ENCODE peak calls at places on chromosomes 4 and X, in five cellular contexts. Z is T-helper 17 cell, Y is heart right ventricle, J is MG63, W is astrocyte. A is an unnamed sample.

GRCh38 chrX:117510453-117510852 is 606.2 kb downstream of the KLHL13 start:
- DNase-seq in Z (no peak), Y (no peak), J (no peak), W (no peak), A (peak; percentile 8)

GRCh38 chr4:5976921-5977320 is 41.3 kb downstream of the C4orf50 start:
- DNase-seq in Z (no peak), Y (no peak), J (no peak), W (no peak), A (no peak)

GRCh38 chr4:150682126-150682525 is 100.2 kb downstream of the MAB21L2 start:
- DNase-seq in Z (no peak), Y (no peak), J (no peak), W (no peak), A (no peak)

GRCh38 chrX:125003746-125004446 is 315.8 kb upstream of the TEX13C start:
- DNase-seq in Z (no peak), Y (no peak), J (no peak), W (no peak), A (no peak)

GRCh38 chrX:64204701-64205440 is 637 bp downstream of the AMER1 start:
- DNase-seq in Z (peak; percentile 11), Y (peak; percentile 37), J (peak; percentile 64), W (peak; percentile 17), A (peak; percentile 45)

GRCh38 chrX:5708209-5708608 is 520.5 kb downstream of the NLGN4X start:
- DNase-seq in Z (no peak), Y (no peak), J (no peak), W (peak; percentile 74), A (no peak)

GRCh38 chrX:68754406-68754805 is 74.4 kb upstream of the EFNB1 start:
- DNase-seq in Z (no peak), Y (no peak), J (no peak), W (no peak), A (no peak)

GRCh38 chrX:72676465-72676864 is 37.6 kb downstream of the PHKA1 start:
- DNase-seq in Z (no peak), Y (no peak), J (no peak), W (no peak), A (no peak)

GRCh38 chr4:140666889-140667614 is 89.1 kb downstream of the TBC1D9 start:
- DNase-seq in Z (no peak), Y (no peak), J (no peak), W (no peak), A (no peak)

GRCh38 chr4:1459081-1459480 is 52.8 kb upstream of the NKX1-1 start:
- DNase-seq in Z (no peak), Y (no peak), J (no peak), W (no peak), A (no peak)

GRCh38 chrX:53074987-53075386 is 7.2 kb upstream of the TSPYL2 start:
- DNase-seq in Z (no peak), Y (no peak), J (no peak), W (no peak), A (no peak)

GRCh38 chr4:123785515-123785914 is 388.9 kb downstream of the SPRY1 start:
- DNase-seq in Z (no peak), Y (peak; percentile 24), J (peak; percentile 96), W (peak; percentile 99), A (no peak)

GRCh38 chr4:115110191-115111166 is 2.9 kb downstream of the NDST4 start:
- DNase-seq in Z (no peak), Y (no peak), J (no peak), W (no peak), A (no peak)

GRCh38 chrX:13689519-13690211 is 737 bp downstream of the RAB9A start:
- DNase-seq in Z (no peak), Y (no peak), J (no peak), W (peak; percentile 14), A (no peak)

GRCh38 chr4:8023696-8024033 is 84.0 kb upstream of the AFAP1 start:
- DNase-seq in Z (no peak), Y (no peak), J (no peak), W (no peak), A (no peak)

GRCh38 chr4:95289028-95289634 is 259.6 kb downstream of the UNC5C start:
- DNase-seq in Z (no peak), Y (no peak), J (no peak), W (peak; percentile 64), A (no peak)

GRCh38 chr4:73434311-73434710 is 1.7 kb upstream of the AFP start:
- DNase-seq in Z (no peak), Y (no peak), J (no peak), W (no peak), A (no peak)

GRCh38 chrX:8042304-8042703 is 115.1 kb upstream of the PNPLA4 start:
- DNase-seq in Z (no peak), Y (no peak), J (no peak), W (no peak), A (no peak)

GRCh38 chrX:143940119-143940518 is 56.2 kb downstream of the UBE2NL start:
- DNase-seq in Z (no peak), Y (no peak), J (no peak), W (no peak), A (no peak)

GRCh38 chr4:41549469-41549868 is 11.5 kb downstream of the LIMCH1 start:
- DNase-seq in Z (no peak), Y (no peak), J (no peak), W (no peak), A (no peak)

GRCh38 chr4:114813961-114814360 is 215.4 kb downstream of the UGT8 start:
- DNase-seq in Z (no peak), Y (no peak), J (no peak), W (no peak), A (no peak)

GRCh38 chrX:131955099-131955777 is 67.9 kb upstream of the STK26 start:
- DNase-seq in Z (no peak), Y (no peak), J (no peak), W (no peak), A (no peak)

GRCh38 chrX:56026816-56027215 is 205.3 kb upstream of the KLF8 start:
- DNase-seq in Z (no peak), Y (no peak), J (no peak), W (no peak), A (no peak)

GRCh38 chr4:112852586-112852985 is 196.9 kb upstream of the ANK2 start:
- DNase-seq in Z (no peak), Y (no peak), J (no peak), W (no peak), A (no peak)

GRCh38 chr4:47913328-47913727 is 1.1 kb downstream of the NFXL1 start:
- DNase-seq in Z (no peak), Y (no peak), J (no peak), W (peak; percentile 52), A (no peak)

GRCh38 chr4:142607976-142608375 is 238.1 kb downstream of the INPP4B start:
- DNase-seq in Z (no peak), Y (no peak), J (no peak), W (no peak), A (no peak)

GRCh38 chr4:1105662-1106061 is 7.7 kb downstream of the RNF212 start:
- DNase-seq in Z (no peak), Y (no peak), J (no peak), W (no peak), A (no peak)

GRCh38 chrX:46502848-46503247 is 42.4 kb downstream of the ZNF674 start:
- DNase-seq in Z (no peak), Y (no peak), J (no peak), W (no peak), A (no peak)

DNA sequence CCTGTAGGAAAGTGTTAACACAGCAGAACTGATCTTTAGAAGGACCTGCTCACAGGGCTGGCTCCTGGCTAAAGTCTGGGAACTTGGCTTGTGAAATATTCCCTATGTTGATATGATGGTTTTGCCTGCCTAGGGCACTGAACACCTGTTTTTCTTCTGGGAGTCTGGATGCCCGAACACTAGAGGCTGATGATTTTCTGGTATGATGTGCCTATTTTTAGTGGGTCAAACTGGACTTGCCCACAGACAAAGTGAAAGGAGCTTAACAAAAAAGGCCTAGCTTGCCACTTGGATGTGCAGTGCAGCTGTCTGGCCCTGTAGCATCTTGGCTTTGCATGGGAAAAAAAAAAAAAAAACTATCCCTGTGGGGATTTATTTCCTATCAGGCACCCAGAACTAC is 39.1 kb downstream of the ZNF674 start:
- DNase-seq in Z (no peak), Y (no peak), J (no peak), W (no peak), A (no peak)
- H3K9me3 ChIP-seq in Z (no peaks in the 10 kb centered on the region), Y (no peaks in the 10 kb centered on the region), J (peaks cover 3% of the 10 kb centered on the region), W (peaks cover 6% of the 10 kb centered on the region), A (no peaks in the 10 kb centered on the region)

GRCh38 chr4:66609014-66609413 is 936.3 kb downstream of the CENPC start:
- DNase-seq in Z (no peak), Y (no peak), J (no peak), W (no peak), A (no peak)

DNA sequence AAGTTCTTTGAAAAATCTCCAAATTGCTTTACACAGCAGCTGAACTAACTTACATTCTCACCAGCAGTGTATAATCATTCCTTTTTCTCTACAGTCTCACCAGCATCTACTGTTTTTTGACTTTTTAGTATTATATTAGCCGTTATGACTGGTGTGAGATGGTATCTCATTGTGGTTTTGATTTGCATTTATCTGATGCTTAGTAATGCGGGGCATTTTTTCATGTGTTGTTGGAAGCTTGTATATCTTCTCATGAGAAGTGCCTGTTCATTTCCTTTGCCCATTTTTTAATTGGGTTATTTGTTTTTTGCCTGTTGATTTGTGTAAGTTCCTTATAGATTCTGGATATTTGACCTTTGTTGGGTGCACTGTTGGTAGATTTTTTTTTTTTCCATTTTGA is 931.7 kb downstream of the CENPC start:
- DNase-seq in Z (no peak), Y (no peak), J (no peak), W (peak; percentile 12), A (no peak)
- H3K9me3 ChIP-seq in Z (no peaks in the 10 kb centered on the region), Y (no peaks in the 10 kb centered on the region), J (peaks cover 10% of the 10 kb centered on the region), W (no peaks in the 10 kb centered on the region), A (no peaks in the 10 kb centered on the region)

GRCh38 chr4:165137205-165137604 is 24.5 kb upstream of the TMEM192 start:
- DNase-seq in Z (no peak), Y (no peak), J (no peak), W (no peak), A (no peak)

GRCh38 chr4:165133150-165133549 is 20.5 kb upstream of the TMEM192 start:
- DNase-seq in Z (no peak), Y (no peak), J (no peak), W (no peak), A (no peak)

GRCh38 chr4:165136529-165136928 is 23.9 kb upstream of the TMEM192 start:
- DNase-seq in Z (no peak), Y (no peak), J (no peak), W (no peak), A (no peak)

GRCh38 chr4:165138843-165139242 is 26.2 kb upstream of the TMEM192 start:
- DNase-seq in Z (no peak), Y (no peak), J (no peak), W (no peak), A (no peak)
- H3K9me3 ChIP-seq in Z (no peaks in the 10 kb centered on the region), Y (peaks cover 3% of the 10 kb centered on the region), J (no peaks in the 10 kb centered on the region), W (no peaks in the 10 kb centered on the region), A (no peaks in the 10 kb centered on the region)

DNA sequence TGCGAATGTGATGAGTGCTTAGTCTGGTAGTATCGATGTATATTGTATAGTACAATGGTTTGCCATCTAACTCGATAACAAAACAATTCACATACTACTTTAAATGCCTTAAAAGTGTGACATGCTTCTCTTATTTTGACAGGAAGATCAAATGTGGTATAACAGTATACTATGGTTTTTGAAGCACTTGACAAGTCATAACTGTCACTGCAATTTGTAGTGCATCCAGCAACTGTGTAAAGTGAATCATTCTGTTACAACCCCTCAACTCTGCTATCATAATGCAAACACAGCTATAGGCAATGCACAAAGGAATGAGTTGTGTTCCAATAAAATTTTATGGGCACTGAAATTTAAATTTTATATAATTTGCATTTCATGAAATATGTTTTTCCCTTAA is 13.9 kb downstream of the RAP1GDS1 start:
- DNase-seq in Z (no peak), Y (no peak), J (no peak), W (no peak), A (no peak)
- H3K9me3 ChIP-seq in Z (no peaks in the 10 kb centered on the region), Y (no peaks in the 10 kb centered on the region), J (peaks cover 3% of the 10 kb centered on the region), W (no peaks in the 10 kb centered on the region), A (no peaks in the 10 kb centered on the region)